ENCODE peak calls at places on chromosome 18, in five cellular contexts. B, C, W, P and R are unnamed samples.

GRCh38 chr18:57084331-57085298 is 62.3 kb upstream of the BOD1L2 start:
- DNase-seq in B (no peak), C (no peak), W (no peak), P (no peak), R (no peak)

GRCh38 chr18:25093131-25093530 is 258.8 kb downstream of the ZNF521 start:
- DNase-seq in B (no peak), C (no peak), W (no peak), P (no peak), R (no peak)

GRCh38 chr18:4351005-4351404 is 104.1 kb downstream of the DLGAP1 start:
- DNase-seq in B (no peak), C (no peak), W (no peak), P (no peak), R (no peak)

GRCh38 chr18:10259934-10260333 is 194.5 kb upstream of the APCDD1 start:
- DNase-seq in B (no peak), C (no peak), W (no peak), P (peak; percentile 10), R (no peak)

GRCh38 chr18:68874361-68874760 is 76.5 kb downstream of the CCDC102B start:
- DNase-seq in B (peak; percentile 13), C (no peak), W (no peak), P (peak; percentile 41), R (no peak)

GRCh38 chr18:53941601-53942335 is 282.7 kb downstream of the MBD2 start:
- DNase-seq in B (peak; percentile 21), C (no peak), W (no peak), P (no peak), R (no peak)

GRCh38 chr18:62741118-62741566 is 25.8 kb downstream of the PHLPP1 start:
- DNase-seq in B (no peak), C (no peak), W (peak; percentile 66), P (peak; percentile 61), R (no peak)

GRCh38 chr18:14577971-14578370 is 34.6 kb upstream of the POTEC start:
- DNase-seq in B (no peak), C (no peak), W (no peak), P (no peak), R (no peak)

GRCh38 chr18:39425172-39425571 is 1859.6 kb upstream of the CELF4 start:
- DNase-seq in B (no peak), C (no peak), W (no peak), P (no peak), R (no peak)

GRCh38 chr18:74281639-74282358 is 10.0 kb downstream of the CYB5A start:
- DNase-seq in B (no peak), C (no peak), W (peak; percentile 48), P (no peak), R (no peak)

GRCh38 chr18:74652392-74652988 is 54.8 kb downstream of the ZNF407 start:
- DNase-seq in B (no peak), C (no peak), W (no peak), P (peak; percentile 66), R (no peak)

GRCh38 chr18:47932603-47933002 is 2.1 kb upstream of the SMAD2 start:
- DNase-seq in B (no peak), C (no peak), W (no peak), P (no peak), R (no peak)
- TF ChIP-seq CTCF in B (no peak), C (peak; percentile 27), W (no peak), P (no peak), R (no peak)

GRCh38 chr18:1392865-1393734 is 488.4 kb downstream of the ADCYAP1 start:
- DNase-seq in B (no peak), C (no peak), W (no peak), P (no peak), R (no peak)
- TF ChIP-seq CTCF in B (no peak), C (no peak), W (no peak), P (no peak), R (no peak)

DNA sequence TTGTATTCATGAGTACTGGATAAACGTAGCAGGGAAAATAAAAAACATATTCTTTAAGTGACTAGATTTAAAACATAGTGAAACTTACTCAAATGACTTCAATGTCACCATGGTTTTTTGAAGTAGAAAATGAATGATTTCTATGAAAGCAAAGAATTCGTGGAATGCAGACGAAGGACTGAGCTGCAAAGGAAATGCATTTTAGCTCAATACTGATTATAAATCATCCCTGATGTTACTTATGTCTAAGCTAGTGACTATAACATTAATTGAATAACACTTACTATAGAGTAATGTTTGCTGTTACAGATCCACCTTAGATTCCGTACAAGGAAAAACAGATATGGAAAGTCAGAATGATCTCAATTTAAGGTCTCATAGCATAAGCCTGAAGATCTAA is 1257.7 kb upstream of the CDH2 start:
- DNase-seq in B (no peak), C (no peak), W (no peak), P (no peak), R (no peak)
- TF ChIP-seq CTCF in B (no peak), C (no peak), W (no peak), P (no peak), R (no peak)

GRCh38 chr18:7367336-7367735 is 136.4 kb downstream of the LRRC30 start:
- DNase-seq in B (no peak), C (no peak), W (no peak), P (no peak), R (no peak)
- TF ChIP-seq CTCF in B (no peak), C (peak; percentile 23), W (no peak), P (no peak), R (no peak)

DNA sequence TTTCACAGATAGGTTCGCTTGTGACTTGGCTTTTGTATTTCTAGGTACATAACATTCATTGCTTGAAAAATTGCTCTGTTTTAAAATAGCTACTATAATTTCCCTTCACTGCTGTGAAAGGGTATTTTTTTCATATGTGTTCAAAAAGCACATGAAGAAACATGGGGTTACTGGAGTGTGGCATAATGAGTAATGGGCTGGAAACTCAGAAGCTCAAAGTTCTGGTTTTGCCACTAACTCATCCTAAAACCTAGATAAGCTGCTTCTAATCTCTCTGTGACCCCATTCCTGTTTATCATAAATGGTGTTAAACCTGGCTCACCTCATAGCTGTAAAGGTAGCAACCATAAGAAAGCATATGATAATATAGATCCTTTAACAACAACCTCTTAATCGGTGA is 319.3 kb downstream of the PTPRM start:
- DNase-seq in B (no peak), C (no peak), W (no peak), P (no peak), R (no peak)
- TF ChIP-seq CTCF in B (no peak), C (no peak), W (no peak), P (no peak), R (no peak)

GRCh38 chr18:9153281-9153680 is 16.7 kb downstream of the ANKRD12 start:
- DNase-seq in B (no peak), C (no peak), W (no peak), P (no peak), R (no peak)

GRCh38 chr18:9146224-9146623 is 9.6 kb downstream of the ANKRD12 start:
- DNase-seq in B (no peak), C (no peak), W (no peak), P (no peak), R (no peak)

GRCh38 chr18:9150116-9150515 is 13.5 kb downstream of the ANKRD12 start:
- DNase-seq in B (no peak), C (no peak), W (no peak), P (no peak), R (no peak)

GRCh38 chr18:9147440-9148238 is 11.1 kb downstream of the ANKRD12 start:
- DNase-seq in B (peak; percentile 29), C (peak; percentile 37), W (peak; percentile 43), P (peak; percentile 81), R (no peak)

DNA sequence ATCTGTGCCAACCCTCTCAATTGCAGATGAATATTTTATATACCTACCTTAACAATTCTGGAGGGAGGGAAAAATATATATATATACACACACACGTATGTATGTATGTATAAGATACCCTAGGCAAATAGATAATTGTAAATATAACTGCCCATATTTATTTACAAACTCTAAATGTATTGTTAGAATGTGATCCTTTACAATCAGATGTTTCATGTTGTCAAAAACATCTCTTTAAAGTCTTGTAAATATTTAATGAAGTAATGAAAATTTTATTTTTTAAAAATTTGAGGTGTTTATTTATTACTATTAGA is 11.6 kb downstream of the ANKRD12 start:
- DNase-seq in B (no peak), C (no peak), W (no peak), P (no peak), R (no peak)
- TF ChIP-seq CTCF in B (no peak), C (no peak), W (peak; percentile 7), P (no peak), R (peak; percentile 22)

GRCh38 chr18:42635378-42636048 is 480.0 kb downstream of the RIT2 start:
- DNase-seq in B (no peak), C (no peak), W (no peak), P (no peak), R (no peak)
- TF ChIP-seq CTCF in B (no peak), C (no peak), W (no peak), P (no peak), R (peak; percentile 35)

GRCh38 chr18:24053211-24053610 is 38.7 kb downstream of the TTC39C start:
- DNase-seq in B (no peak), C (no peak), W (no peak), P (no peak), R (no peak)

GRCh38 chr18:24054130-24054529 is 39.6 kb downstream of the TTC39C start:
- DNase-seq in B (no peak), C (no peak), W (no peak), P (peak; percentile 47), R (no peak)

GRCh38 chr18:24056506-24056905 is 42.0 kb downstream of the TTC39C start:
- DNase-seq in B (no peak), C (no peak), W (no peak), P (no peak), R (no peak)

GRCh38 chr18:24055878-24056277 is 41.3 kb downstream of the TTC39C start:
- DNase-seq in B (no peak), C (no peak), W (no peak), P (peak; percentile 11), R (no peak)

DNA sequence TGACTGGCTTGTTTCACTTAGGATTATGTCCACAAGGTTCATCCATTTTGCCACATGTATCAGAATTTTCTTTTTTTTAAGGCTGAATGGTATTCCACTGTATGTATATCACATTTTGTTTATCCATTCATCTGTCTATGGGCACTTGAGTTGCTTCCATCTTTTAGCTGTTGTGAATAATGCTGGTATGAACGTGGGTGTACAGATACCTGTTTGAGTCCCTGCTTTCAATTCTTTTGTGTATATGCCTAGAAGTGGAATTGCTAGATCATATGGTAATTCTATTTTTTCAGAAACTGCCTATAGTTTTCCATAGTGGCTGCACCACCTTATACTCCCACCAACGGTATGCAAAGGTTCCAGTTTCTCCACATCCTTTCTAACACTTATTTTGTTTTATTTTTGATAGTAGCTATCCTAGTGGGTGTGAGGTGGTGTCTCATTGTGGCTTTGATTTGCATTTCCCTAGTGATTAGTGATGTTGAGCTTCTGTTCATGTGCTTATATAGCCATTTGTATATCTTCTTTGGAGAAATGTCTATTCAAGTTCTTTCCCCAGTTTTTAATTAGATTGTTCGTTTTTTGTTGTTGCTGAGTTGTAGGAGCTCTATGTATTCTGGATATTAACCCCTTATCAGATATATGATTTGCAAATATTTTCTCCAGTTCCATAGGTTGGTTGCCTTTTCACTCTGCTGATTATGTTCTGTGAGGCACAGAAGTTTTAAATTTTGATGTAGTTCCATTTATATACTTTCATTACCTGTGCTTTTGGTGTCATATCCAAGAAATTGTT is 40.7 kb downstream of the TTC39C start:
- DNase-seq in B (no peak), C (no peak), W (no peak), P (no peak), R (no peak)
- TF ChIP-seq CTCF in B (no peak), C (no peak), W (no peak), P (no peak), R (no peak)